ENCODE peak calls at places on chromosomes 12 and 14, in seven cellular contexts. P is brain microvascular endothelial cell, Q is glutamatergic neuron, R is psoas muscle, M is AG10803, D is endothelial cell, V is right atrium auricular region. E is an unnamed sample.

GRCh38 chr12:116373610-116374606 is 96.4 kb upstream of the MED13L start:
- DNase-seq in D (no peak), P (no peak), Q (no peak), M (no peak), V (no peak), R (no peak), E (no peak)

GRCh38 chr12:78155546-78155945 is 324.9 kb downstream of the NAV3 start:
- DNase-seq in D (no peak), Q (no peak), M (no peak), P (no peak), R (no peak), V (no peak), E (no peak)

GRCh38 chr14:50830044-50830931 is 674 bp downstream of the NIN start:
- DNase-seq in P (peak), V (peak), M (peak), D (peak), Q (peak), R (peak), E (peak)

GRCh38 chr12:25187781-25188180 is 7.2 kb downstream of the DNAI7 start:
- DNase-seq in Q (no peak), V (no peak), M (peak), D (no peak), R (no peak), P (peak), E (peak)

GRCh38 chr12:6323340-6323994 is 13.0 kb downstream of the PLEKHG6 start:
- DNase-seq in M (peak), V (peak), D (peak), R (peak), Q (no peak), P (peak), E (peak)

GRCh38 chr14:39107624-39108023 is 4.6 kb upstream of the SEC23A start:
- DNase-seq in D (no peak), V (no peak), M (peak), R (no peak), P (no peak), Q (no peak), E (peak)

GRCh38 chr14:69667938-69668336 is 56.5 kb downstream of the SUSD6 start:
- DNase-seq in D (no peak), M (no peak), Q (no peak), R (no peak), V (no peak), P (no peak), E (no peak)

GRCh38 chr12:108482717-108483212 is 32.3 kb upstream of the FICD start:
- DNase-seq in V (no peak), P (peak), M (no peak), Q (no peak), D (no peak), R (no peak), E (no peak)

GRCh38 chr12:123752046-123752445 is 10.1 kb upstream of the DNAH10 start:
- DNase-seq in P (no peak), D (no peak), Q (no peak), R (no peak), M (no peak), V (no peak), E (no peak)

GRCh38 chr14:69535230-69535848 is 39.3 kb downstream of the CCDC177 start:
- DNase-seq in R (peak), P (peak), M (peak), Q (peak), V (peak), D (peak), E (peak)

GRCh38 chr12:442235-442884 is 17.4 kb upstream of the B4GALNT3 start:
- DNase-seq in P (peak), R (no peak), D (peak), Q (peak), M (peak), V (peak), E (peak)

GRCh38 chr12:93484315-93484981 is 17.1 kb downstream of the MRPL42 start:
- DNase-seq in V (no peak), M (peak), R (no peak), Q (no peak), P (peak), D (no peak), E (peak)

GRCh38 chr14:55832122-55832911 is 252.3 kb downstream of the KTN1 start:
- DNase-seq in R (no peak), P (peak), Q (no peak), M (no peak), V (no peak), D (no peak), E (peak)

GRCh38 chr14:71692496-71692895 is 239.7 kb upstream of the RGS6 start:
- DNase-seq in V (no peak), Q (no peak), P (no peak), M (peak), D (no peak), R (no peak), E (peak)

GRCh38 chr14:95011449-95012020 is 145.8 kb downstream of the DICER1 start:
- DNase-seq in M (no peak), Q (peak), P (no peak), D (no peak), V (no peak), R (no peak), E (no peak)

GRCh38 chr12:57755454-57756372 is 810 bp downstream of the MARCHF9 start:
- DNase-seq in D (no peak), P (no peak), V (no peak), M (no peak), Q (peak), R (no peak), E (no peak)

GRCh38 chr14:72607386-72608125 is 286.3 kb downstream of the DPF3 start:
- DNase-seq in V (peak), R (no peak), M (peak), D (no peak), P (peak), Q (no peak), E (peak)

GRCh38 chr12:21416611-21417121 is 20.8 kb upstream of the PYROXD1 start:
- DNase-seq in D (no peak), Q (no peak), P (no peak), R (no peak), M (peak), V (no peak), E (peak)

GRCh38 chr14:41824441-41824840 is 217.8 kb downstream of the LRFN5 start:
- DNase-seq in P (no peak), V (no peak), Q (no peak), R (no peak), D (no peak), M (no peak), E (no peak)

GRCh38 chr14:22313172-22313801 is 275.7 kb downstream of the DAD1 start:
- DNase-seq in Q (no peak), P (no peak), D (no peak), M (no peak), V (no peak), R (no peak), E (peak)

GRCh38 chr14:55710506-55711041 is 130.6 kb downstream of the KTN1 start:
- DNase-seq in P (no peak), D (no peak), Q (no peak), M (no peak), V (no peak), R (no peak), E (peak)

GRCh38 chr14:61110683-61111082 is 129.6 kb downstream of the SLC38A6 start:
- DNase-seq in D (no peak), Q (no peak), M (no peak), P (no peak), R (no peak), V (no peak), E (no peak)

GRCh38 chr14:94129111-94129757 is at the start of gene IFI27L2:
- DNase-seq in P (peak), Q (peak), V (peak), R (peak), M (peak), D (peak), E (peak)

GRCh38 chr12:75790219-75790618 is 241.4 kb downstream of the PHLDA1 start:
- DNase-seq in Q (no peak), V (no peak), M (peak), D (no peak), P (no peak), R (no peak), E (no peak)

GRCh38 chr14:94681300-94682060 is 69.3 kb downstream of the SERPINA3 start:
- DNase-seq in M (peak), Q (no peak), V (no peak), R (no peak), P (peak), D (peak), E (peak)

GRCh38 chr12:118377005-118377890 is 893 bp downstream of the SUDS3 start:
- DNase-seq in V (no peak), R (no peak), Q (no peak), M (no peak), P (no peak), D (no peak), E (no peak)

GRCh38 chr14:36652542-36653201 is 9.0 kb upstream of the PAX9 start:
- DNase-seq in R (no peak), Q (no peak), V (no peak), D (no peak), M (no peak), P (no peak), E (no peak)

GRCh38 chr14:36655054-36655381 is 6.6 kb upstream of the PAX9 start:
- DNase-seq in P (no peak), D (no peak), M (no peak), Q (no peak), R (no peak), V (no peak), E (no peak)

GRCh38 chr14:36655571-36655962 is 6.1 kb upstream of the PAX9 start:
- DNase-seq in V (no peak), M (no peak), R (no peak), D (no peak), Q (no peak), P (no peak), E (no peak)

GRCh38 chr14:36654185-36655053 is 7.2 kb upstream of the PAX9 start:
- DNase-seq in V (no peak), P (no peak), D (no peak), Q (no peak), R (no peak), M (no peak), E (no peak)

GRCh38 chr14:36653412-36653811 is 8.2 kb upstream of the PAX9 start:
- DNase-seq in Q (no peak), D (no peak), R (no peak), P (no peak), V (no peak), M (no peak), E (no peak)
- TF ChIP-seq CTCF in Q (no peak), D (no peak), R (no peak), P (no peak), V (no peak), M (no peak), E (no peak)

DNA sequence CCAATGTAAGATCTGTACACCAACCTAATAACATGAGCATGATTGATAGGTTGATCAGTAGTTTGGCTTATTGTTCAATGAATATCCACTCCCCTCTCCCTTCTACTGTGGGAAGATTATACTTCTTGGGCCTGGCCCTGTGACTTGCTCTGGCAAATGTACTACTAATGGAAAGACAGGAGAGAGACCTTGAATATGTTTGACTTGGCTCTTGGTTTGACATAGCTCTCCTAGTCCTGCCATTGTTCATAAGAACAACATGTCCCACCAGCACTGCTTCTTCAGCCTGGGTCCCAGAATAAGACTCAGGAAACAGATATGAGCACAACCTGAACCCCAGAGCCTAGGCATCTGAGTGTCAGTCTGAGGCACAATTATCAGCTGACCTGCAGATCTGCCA is 112.8 kb upstream of the RESF1 start:
- DNase-seq in R (no peak), V (no peak), P (no peak), M (no peak), Q (no peak), D (no peak), E (no peak)
- TF ChIP-seq CTCF in R (no peak), V (no peak), P (no peak), M (no peak), Q (no peak), D (no peak), E (no peak)

DNA sequence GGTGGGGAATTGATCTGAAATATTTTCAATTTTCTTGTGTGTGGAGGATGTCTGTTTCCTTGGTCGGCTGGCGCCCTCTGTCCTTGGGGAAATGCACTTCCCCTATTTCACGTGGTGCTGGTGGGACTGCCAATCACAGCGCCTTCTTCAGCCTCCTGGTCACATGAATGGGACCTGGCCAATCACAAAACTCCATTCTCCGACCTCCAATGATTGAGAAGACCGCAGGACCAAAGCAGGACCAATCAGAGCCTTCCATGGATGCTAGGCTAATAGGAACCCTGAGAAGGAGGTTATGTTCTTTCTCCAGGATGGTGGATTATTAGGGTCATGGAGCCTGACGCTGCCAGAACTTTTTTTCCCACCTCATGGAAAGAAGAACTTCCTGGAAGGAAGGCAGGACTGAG is 188.7 kb downstream of the TTC8 start:
- DNase-seq in Q (no peak), P (peak), R (no peak), D (no peak), M (no peak), V (no peak), E (peak)
- TF ChIP-seq CTCF in Q (no peak), P (peak), R (no peak), D (no peak), M (peak), V (no peak), E (peak)

GRCh38 chr12:3261782-3262359 is 184.7 kb downstream of the TSPAN9 start:
- DNase-seq in M (no peak), D (no peak), Q (no peak), R (no peak), V (no peak), P (no peak), E (peak)
- TF ChIP-seq CTCF in M (no peak), D (peak), Q (peak), R (no peak), V (no peak), P (peak), E (peak)

GRCh38 chr12:51242896-51243295 is 4.3 kb downstream of the DAZAP2 start:
- DNase-seq in M (no peak), P (no peak), V (no peak), Q (no peak), R (no peak), D (no peak), E (no peak)

GRCh38 chr12:51242150-51242549 is 3.5 kb downstream of the DAZAP2 start:
- DNase-seq in M (no peak), R (peak), P (no peak), V (no peak), D (no peak), Q (no peak), E (no peak)

GRCh38 chr12:51240971-51241370 is 2.3 kb downstream of the DAZAP2 start:
- DNase-seq in V (no peak), M (no peak), Q (no peak), D (no peak), R (no peak), P (peak), E (peak)

GRCh38 chr12:51238037-51238509 is 553 bp upstream of the DAZAP2 start:
- DNase-seq in D (no peak), Q (no peak), P (no peak), R (no peak), V (no peak), M (no peak), E (no peak)

DNA sequence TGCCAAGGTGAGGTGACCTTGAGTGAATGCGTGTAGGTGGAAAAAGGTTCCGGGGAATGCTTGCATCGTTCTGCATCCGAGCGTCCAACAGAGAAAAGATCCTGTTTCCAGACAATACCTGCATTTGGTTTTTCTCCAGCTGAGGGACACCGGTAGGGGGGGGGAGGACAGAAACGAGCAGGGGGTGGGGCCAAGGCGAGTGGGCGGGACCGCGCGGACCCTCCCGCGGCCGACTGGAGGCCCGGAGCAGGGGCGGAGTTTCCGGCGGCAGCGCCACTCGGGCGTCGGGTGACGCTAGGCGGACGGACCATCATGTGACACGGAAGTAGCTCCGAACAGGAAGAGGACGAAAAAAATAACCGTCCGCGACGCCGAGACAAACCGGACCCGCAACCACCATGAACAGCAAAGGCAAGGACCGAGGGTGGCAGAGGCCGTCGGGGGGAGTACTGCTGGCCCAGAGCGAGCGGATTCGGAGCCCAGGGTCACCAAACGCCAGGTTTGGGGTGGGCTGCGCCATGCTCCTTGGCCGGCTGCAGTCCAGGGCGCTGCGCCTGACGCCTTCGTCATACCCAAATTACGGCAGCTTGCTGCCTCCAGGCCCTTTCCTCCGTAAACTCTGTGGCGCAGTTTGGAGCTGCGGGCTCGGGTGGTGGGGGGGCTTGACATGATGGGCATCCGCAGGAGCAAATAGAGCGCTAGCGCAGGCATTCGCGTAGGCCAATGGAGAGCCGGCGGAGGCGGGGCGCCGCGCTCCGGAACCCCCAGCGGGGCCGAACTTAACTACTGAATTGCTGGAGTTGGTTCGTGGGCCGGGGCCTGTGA is at the start of gene DAZAP2:
- DNase-seq in P (peak), M (peak), D (peak), Q (peak), R (peak), V (peak), E (peak)
- TF ChIP-seq CTCF in P (peak), M (peak), D (no peak), Q (peak), R (peak), V (peak), E (no peak)

GRCh38 chr14:78325911-78326310 is 155.7 kb downstream of the NRXN3 start:
- DNase-seq in V (no peak), D (no peak), R (no peak), P (no peak), M (no peak), Q (no peak), E (no peak)

GRCh38 chr14:78324353-78324752 is 154.2 kb downstream of the NRXN3 start:
- DNase-seq in V (no peak), R (no peak), P (no peak), D (no peak), Q (no peak), M (no peak), E (no peak)

DNA sequence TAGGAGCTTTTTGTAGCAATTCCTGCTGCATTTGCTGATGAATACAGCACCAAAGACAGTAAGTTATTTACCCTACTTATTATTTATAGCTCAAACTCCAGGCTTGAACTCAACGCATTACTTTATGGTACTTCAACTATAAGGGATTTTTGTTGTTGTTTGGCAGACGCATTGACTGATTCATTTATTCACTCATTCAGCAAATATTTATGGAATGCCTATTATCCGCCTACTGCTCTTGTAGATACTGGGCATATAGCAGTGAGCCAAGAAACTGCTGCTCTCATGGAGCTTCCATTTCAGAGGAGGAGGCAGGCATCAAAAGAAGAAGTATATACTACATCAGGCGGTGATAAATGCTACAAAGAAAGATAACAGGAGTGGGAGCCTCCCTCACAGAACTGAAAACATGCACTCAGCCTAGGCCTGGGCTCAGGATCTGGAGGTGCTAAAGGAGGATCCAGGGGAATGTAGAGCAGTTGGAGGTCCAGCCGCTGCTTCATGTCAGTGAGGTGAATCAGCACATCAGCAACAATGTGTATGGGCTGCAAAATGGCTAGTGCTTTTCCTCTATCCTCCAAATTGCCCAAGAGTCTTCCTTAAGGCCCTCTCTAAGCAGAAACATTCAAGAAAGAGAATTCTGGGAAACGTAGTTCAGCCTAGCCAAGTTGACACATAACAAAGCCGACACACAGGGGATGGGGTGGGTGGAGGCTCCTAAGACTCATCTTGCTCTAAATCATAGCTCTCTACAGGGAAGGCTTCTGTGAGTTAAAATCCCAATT is 157.4 kb downstream of the NRXN3 start:
- DNase-seq in R (no peak), P (no peak), Q (no peak), V (no peak), D (no peak), M (no peak), E (no peak)
- TF ChIP-seq CTCF in R (no peak), P (no peak), Q (no peak), V (no peak), D (no peak), M (no peak), E (no peak)

GRCh38 chr14:102594514-102595175 is 2.2 kb downstream of the RCOR1 start:
- DNase-seq in Q (peak), M (peak), R (peak), V (peak), D (peak), P (peak), E (peak)
- TF ChIP-seq CTCF in Q (peak), M (peak), R (peak), V (peak), D (peak), P (peak), E (peak)

DNA sequence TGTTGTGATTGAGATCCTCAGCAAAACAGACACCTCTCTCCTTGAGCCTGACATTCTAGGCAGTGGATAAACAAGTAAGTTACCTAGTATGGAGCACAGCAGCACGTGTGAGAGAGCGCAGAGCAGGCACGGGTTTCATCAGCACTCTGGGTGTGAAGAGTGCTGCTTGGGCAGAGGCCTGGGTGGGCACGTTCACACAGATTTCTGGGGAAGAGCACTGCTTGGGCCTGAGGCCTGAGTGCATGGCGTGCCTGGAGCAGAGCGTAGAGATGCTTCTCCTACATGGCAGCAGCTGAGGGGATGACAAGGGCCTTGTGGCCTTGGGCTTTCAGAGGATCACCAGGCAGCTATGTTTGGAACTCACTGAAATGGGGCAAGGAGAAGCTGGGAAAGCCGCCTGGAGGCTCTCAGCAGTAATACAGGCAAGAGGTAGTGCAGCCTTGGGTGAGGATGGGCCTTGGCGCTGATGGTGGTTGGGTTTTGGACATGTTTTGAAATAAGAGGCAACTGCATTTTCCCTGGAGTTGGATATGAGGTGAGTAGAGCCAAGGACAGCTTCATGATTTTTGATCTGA is 17.6 kb downstream of the CKB start:
- DNase-seq in M (no peak), V (no peak), P (no peak), D (no peak), Q (no peak), R (no peak), E (no peak)
- TF ChIP-seq CTCF in M (peak), V (no peak), P (peak), D (peak), Q (peak), R (no peak), E (peak)

E was measured in cardiac fibroblast.